ENCODE peak calls at places on chromosomes 7 and 10, in seven cellular contexts. M is pancreas; R is CD8-positive, alpha-beta T cell; W is neuronal stem cell; Z is PC-9; C is body of pancreas; B is small intestine. I is an unnamed sample.

GRCh38 chr7:2873146-2873545 is 29.0 kb upstream of the GNA12 start:
- DNase-seq in Z (no peak), W (no peak), C (no peak), B (no peak), M (no peak), R (no peak), I (no peak)

GRCh38 chr10:71250405-71250804 is 38.0 kb downstream of the UNC5B start:
- DNase-seq in B (no peak), W (no peak), C (no peak), R (no peak), Z (no peak), M (no peak), I (no peak)

GRCh38 chr10:52455095-52455494 is 141.0 kb downstream of the DKK1 start:
- DNase-seq in R (no peak), M (no peak), C (no peak), Z (no peak), B (no peak), W (no peak), I (no peak)

GRCh38 chr10:3207351-3207750 is 34.8 kb upstream of the PITRM1 start:
- DNase-seq in Z (no peak), M (no peak), B (no peak), C (no peak), W (no peak), R (no peak), I (no peak)

GRCh38 chr7:95772771-95773581 is 622 bp downstream of the DYNC1I1 start:
- DNase-seq in Z (no peak), B (no peak), C (peak; percentile 13), M (peak; percentile 17), W (peak; percentile 20), R (no peak), I (no peak)

GRCh38 chr10:4541292-4541691 is 284.7 kb upstream of the AKR1E2 start:
- DNase-seq in R (no peak), M (no peak), Z (peak; percentile 80), C (no peak), W (no peak), B (peak; percentile 13), I (peak; percentile 51)

GRCh38 chr7:7595451-7595850 is 28.8 kb downstream of the MIOS start:
- DNase-seq in Z (no peak), W (no peak), C (no peak), M (no peak), R (no peak), B (peak; percentile 34), I (peak; percentile 3)

GRCh38 chr10:2529945-2530344 is 537.4 kb upstream of the PFKP start:
- DNase-seq in C (no peak), B (no peak), W (no peak), Z (no peak), R (no peak), M (no peak), I (no peak)

GRCh38 chr7:134632937-134633540 is 13.6 kb upstream of the BPGM start:
- DNase-seq in Z (no peak), M (no peak), R (no peak), W (peak; percentile 30), C (peak; percentile 14), B (peak; percentile 24), I (no peak)

GRCh38 chr10:60209874-60210584 is 179.6 kb downstream of the ANK3 start:
- DNase-seq in B (no peak), W (no peak), Z (no peak), M (no peak), C (no peak), R (no peak), I (no peak)

GRCh38 chr10:67771200-67771599 is 66.8 kb downstream of the DNAJC12 start:
- DNase-seq in R (no peak), Z (no peak), C (no peak), W (no peak), M (no peak), B (no peak), I (no peak)

GRCh38 chr7:16416289-16417282 is 4.8 kb downstream of the CRPPA start:
- DNase-seq in C (peak; percentile 60), B (no peak), M (peak; percentile 59), R (no peak), W (no peak), Z (peak; percentile 95), I (peak; percentile 91)

GRCh38 chr10:112092529-112092928 is 91.0 kb downstream of the GPAM start:
- DNase-seq in M (no peak), B (no peak), Z (no peak), R (no peak), W (no peak), C (no peak), I (no peak)

GRCh38 chr7:75645570-75645969 is 93.2 kb downstream of the HIP1 start:
- DNase-seq in Z (no peak), W (no peak), M (no peak), B (no peak), C (no peak), R (no peak), I (no peak)

GRCh38 chr10:34637419-34637911 is 177.6 kb downstream of the PARD3 start:
- DNase-seq in C (peak; percentile 68), M (peak; percentile 59), W (peak; percentile 82), B (peak; percentile 43), Z (no peak), R (peak; percentile 77), I (peak; percentile 55)

GRCh38 chr7:137697026-137697425 is 149.7 kb downstream of the DGKI start:
- DNase-seq in M (no peak), R (no peak), B (no peak), C (no peak), Z (no peak), W (no peak), I (no peak)

GRCh38 chr10:63675171-63675570 is 154.0 kb downstream of the REEP3 start:
- DNase-seq in Z (no peak), M (no peak), C (no peak), R (no peak), B (no peak), W (no peak), I (no peak)

GRCh38 chr7:143284591-143285453 is at the start of gene TMEM139:
- DNase-seq in M (peak; percentile 73), Z (peak; percentile 70), C (peak; percentile 80), R (no peak), W (no peak), B (peak; percentile 99), I (no peak)

GRCh38 chr7:151871904-151872303 is 5.0 kb downstream of the PRKAG2 start:
- DNase-seq in Z (no peak), M (no peak), W (no peak), C (no peak), B (no peak), R (no peak), I (no peak)

GRCh38 chr7:139571190-139571589 is 47.7 kb downstream of the CLEC2L start:
- DNase-seq in B (no peak), R (no peak), M (no peak), Z (no peak), W (no peak), C (no peak), I (no peak)

GRCh38 chr7:149071641-149072437 is 18.7 kb downstream of the ZNF786 start:
- DNase-seq in C (no peak), M (no peak), R (peak; percentile 66), B (peak; percentile 14), Z (no peak), W (peak; percentile 11), I (no peak)

GRCh38 chr10:8017276-8017675 is 37.2 kb upstream of the GATA3 start:
- DNase-seq in Z (no peak), M (no peak), W (no peak), B (no peak), C (no peak), R (no peak), I (no peak)

GRCh38 chr7:35520810-35521059 is 174.2 kb downstream of the HERPUD2 start:
- DNase-seq in C (no peak), B (no peak), Z (no peak), R (no peak), W (no peak), M (no peak), I (no peak)

GRCh38 chr7:119935418-119936025 is 337.5 kb upstream of the KCND2 start:
- DNase-seq in Z (no peak), R (no peak), W (peak; percentile 4), C (no peak), M (no peak), B (peak; percentile 18), I (no peak)

GRCh38 chr10:112244197-112244596 is 39.0 kb upstream of the TECTB start:
- DNase-seq in M (no peak), C (no peak), R (no peak), B (no peak), W (no peak), Z (no peak), I (no peak)

GRCh38 chr7:79868010-79868409 is 266.6 kb upstream of the GNAI1 start:
- DNase-seq in W (no peak), R (no peak), M (no peak), Z (no peak), C (no peak), B (no peak), I (no peak)

GRCh38 chr7:139734395-139734794 is 43.4 kb downstream of the HIPK2 start:
- DNase-seq in Z (no peak), W (no peak), B (peak; percentile 23), R (peak; percentile 17), M (no peak), C (no peak), I (no peak)

GRCh38 chr7:26201261-26202018 is at the start of gene CBX3:
- DNase-seq in B (peak; percentile 84), R (peak; percentile 94), C (peak; percentile 88), Z (peak; percentile 82), W (peak; percentile 94), M (peak; percentile 93), I (peak; percentile 97)

GRCh38 chr7:21338728-21339164 is 89.1 kb upstream of the SP4 start:
- DNase-seq in C (no peak), W (no peak), M (no peak), B (peak; percentile 29), Z (no peak), R (peak; percentile 58), I (no peak)

GRCh38 chr10:100122780-100123179 is 41.1 kb upstream of the CPN1 start:
- DNase-seq in Z (no peak), C (no peak), B (no peak), R (no peak), M (no peak), W (no peak), I (no peak)
- H3K27ac ChIP-seq in Z (no peak overlapping the region), C (no peak overlapping the region), B (no peak overlapping the region), R (no peak overlapping the region), M (no peak overlapping the region), W (no peak overlapping the region), I (no peak overlapping the region)

DNA sequence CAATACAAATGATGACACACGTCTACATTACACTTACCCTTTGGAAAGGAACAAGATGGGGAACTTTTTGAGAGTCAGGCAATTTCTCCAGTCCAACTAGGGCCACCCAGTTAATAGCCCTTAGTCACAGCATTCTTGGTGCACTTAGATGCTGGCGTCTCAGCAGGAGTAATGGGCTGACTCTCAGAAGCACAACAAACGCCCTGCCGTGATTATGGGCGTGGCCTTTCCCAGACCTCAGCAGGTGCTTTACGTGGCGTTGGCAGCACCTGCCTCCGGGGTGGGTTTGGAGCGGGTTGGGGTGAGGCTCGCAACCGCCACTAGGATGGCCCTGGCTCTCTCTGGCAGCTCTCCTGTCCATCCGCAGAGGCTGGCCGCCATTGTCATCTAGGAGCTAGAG is 147.6 kb upstream of the SHH start:
- DNase-seq in M (no peak), Z (peak; percentile 91), W (no peak), R (no peak), B (peak; percentile 94), C (no peak), I (peak; percentile 17)
- H3K4me1 ChIP-seq in M (no peaks in the 10 kb centered on the region), Z (peaks cover 45% of the 10 kb centered on the region), W (no peaks in the 10 kb centered on the region), R (no peaks in the 10 kb centered on the region), B (peaks cover 2% of the 10 kb centered on the region), C (no peaks in the 10 kb centered on the region), I (peaks cover 33% of the 10 kb centered on the region)

GRCh38 chr7:5237286-5237685 is 45.5 kb upstream of the SLC29A4 start:
- DNase-seq in C (no peak), M (no peak), W (no peak), R (no peak), Z (no peak), B (no peak), I (no peak)
- H3K4me3 ChIP-seq in C (no peak overlapping the region), M (no peak overlapping the region), W (no peak overlapping the region), R (no peak overlapping the region), Z (no peak overlapping the region), B (no peak overlapping the region), I (no peak overlapping the region)

GRCh38 chr7:114082934-114083647 is 164.3 kb upstream of the PPP1R3A start:
- DNase-seq in M (peak; percentile 39), C (peak; percentile 31), Z (no peak), B (peak; percentile 37), R (no peak), W (peak; percentile 31), I (no peak)
- H3K27ac ChIP-seq in M (no peak overlapping the region), C (peak overlapping the region; percentile 22), Z (no peak overlapping the region), B (peak overlapping the region; percentile 95), R (no peak overlapping the region), W (no peak overlapping the region), I (no peak overlapping the region)

I was measured in SJSA1.